ENCODE peak calls at places on chromosomes 5 and 9, in seven cellular contexts. V is transverse colon; S is PC-9; E is adrenal gland; T is choroid plexus epithelial cell; Z is HT-29; W is stimulated activated CD4-positive, alpha-beta T cell treated with anti-CD3 and anti-CD28 coated beads, Interleukin-2, amount 100 ng/mL, for 48 hours. N is an unnamed sample.

GRCh38 chr5:82406200-82406773 is 128.1 kb upstream of the RPS23 start:
- DNase-seq in V (no peak), E (no peak), W (no peak), T (peak), S (peak), Z (no peak), N (no peak)

GRCh38 chr5:88889165-88890069 is 6.4 kb upstream of the MEF2C start:
- DNase-seq in S (no peak), Z (no peak), E (peak), W (no peak), V (peak), T (peak), N (peak)

GRCh38 chr5:149271717-149272558 is at the start of gene AFAP1L1:
- DNase-seq in V (peak), T (peak), W (peak), Z (no peak), E (peak), S (peak), N (peak)

GRCh38 chr5:173283318-173284288 is 44.6 kb downstream of the STC2 start:
- DNase-seq in Z (peak), T (peak), S (peak), V (peak), E (peak), W (peak), N (peak)

GRCh38 chr5:55036477-55036876 is 12.4 kb downstream of the GZMK start:
- DNase-seq in V (no peak), E (no peak), W (no peak), T (peak), Z (no peak), S (no peak), N (no peak)

GRCh38 chr9:128162215-128163026 is 2.4 kb downstream of the BBLN start:
- DNase-seq in T (no peak), Z (no peak), E (peak), V (no peak), S (no peak), W (no peak), N (no peak)

GRCh38 chr5:66010476-66010875 is 84.1 kb downstream of the ERBIN start:
- DNase-seq in W (no peak), Z (no peak), E (no peak), V (no peak), T (peak), S (no peak), N (no peak)

GRCh38 chr9:115263731-115264130 is 145.8 kb upstream of the TNC start:
- DNase-seq in V (no peak), S (no peak), T (peak), Z (no peak), E (no peak), W (no peak), N (no peak)

GRCh38 chr5:159208508-159209437 is 580 bp downstream of the RNF145 start:
- DNase-seq in S (peak), E (peak), T (no peak), Z (peak), V (peak), W (peak), N (peak)

GRCh38 chr5:93886098-93886806 is 144.9 kb upstream of the POU5F2 start:
- DNase-seq in T (peak), E (no peak), Z (no peak), S (no peak), W (no peak), V (no peak), N (no peak)

N was measured in heart left ventricle.